ENCODE peak calls at places on chromosomes 4 and X, in six cellular contexts. H is NCI-H1694 treated with DMSO at 0.1 percent for 48 hours, A is HS-5, N is LHCN-M2, R is colonic mucosa, S is endodermal cell. K is an unnamed sample.

GRCh38 chr4:117893207-117893606 is 141.1 kb upstream of the NDST3 start:
- DNase-seq in R (no peak), N (no peak), S (no peak), H (no peak), A (no peak), K (peak; percentile 80)

GRCh38 chr4:13597604-13598003 is 29.9 kb downstream of the BOD1L1 start:
- DNase-seq in N (peak; percentile 27), H (no peak), A (no peak), R (no peak), S (no peak), K (no peak)

GRCh38 chr4:9970399-9971011 is 50.8 kb downstream of the SLC2A9 start:
- DNase-seq in A (no peak), S (no peak), R (no peak), N (no peak), H (no peak), K (no peak)

GRCh38 chr4:68359508-68359907 is 9.6 kb upstream of the YTHDC1 start:
- DNase-seq in H (no peak), R (no peak), N (no peak), A (no peak), S (no peak), K (no peak)

GRCh38 chr4:87819281-87819919 is 13.4 kb upstream of the MEPE start:
- DNase-seq in H (no peak), R (no peak), N (peak; percentile 72), A (peak; percentile 43), S (peak; percentile 73), K (no peak)

GRCh38 chr4:83107636-83108035 is 6.9 kb downstream of the PLAC8 start:
- DNase-seq in S (no peak), H (no peak), N (no peak), R (no peak), A (no peak), K (no peak)

GRCh38 chr4:62302710-62303109 is 1102.6 kb downstream of the ADGRL3 start:
- DNase-seq in S (peak; percentile 71), A (no peak), R (no peak), H (no peak), N (no peak), K (no peak)

GRCh38 chr4:140691369-140691768 is 64.8 kb downstream of the TBC1D9 start:
- DNase-seq in S (no peak), H (no peak), R (no peak), A (no peak), N (peak; percentile 38), K (no peak)

GRCh38 chr4:1693131-1693896 is 9.2 kb upstream of the FAM53A start:
- DNase-seq in A (no peak), S (peak; percentile 90), N (peak; percentile 71), H (peak; percentile 54), R (peak; percentile 62), K (no peak)

GRCh38 chr4:153084939-153085630 is 119.2 kb upstream of the TRIM2 start:
- DNase-seq in R (peak; percentile 83), S (peak; percentile 96), H (peak; percentile 44), A (peak; percentile 39), N (peak; percentile 49), K (peak; percentile 74)

GRCh38 chr4:123037809-123038208 is 115.4 kb upstream of the NUDT6 start:
- DNase-seq in A (no peak), N (peak; percentile 78), S (no peak), R (no peak), H (no peak), K (no peak)

GRCh38 chr4:52983563-52984303 is 121.6 kb downstream of the RASL11B start:
- DNase-seq in A (peak; percentile 38), H (peak; percentile 76), N (peak; percentile 57), R (peak; percentile 35), S (no peak), K (peak; percentile 57)

GRCh38 chrX:131830400-131831184 is 192.5 kb upstream of the STK26 start:
- DNase-seq in N (peak; percentile 56), R (peak; percentile 83), A (peak; percentile 49), S (peak; percentile 93), H (peak; percentile 86), K (peak; percentile 87)

GRCh38 chrX:1249101-1249887 is 19.3 kb upstream of the CSF2RA start:
- DNase-seq in N (peak; percentile 32), R (peak; percentile 36), A (no peak), S (peak; percentile 88), H (no peak), K (no peak)

GRCh38 chr4:22515145-22515887 is 550 bp downstream of the ADGRA3 start:
- DNase-seq in A (no peak), R (peak; percentile 78), S (peak; percentile 88), N (peak; percentile 77), H (peak; percentile 7), K (peak; percentile 48)

GRCh38 chr4:7590205-7590604 is 155.5 kb upstream of the PSAPL1 start:
- DNase-seq in A (no peak), N (no peak), H (no peak), R (no peak), S (no peak), K (no peak)

GRCh38 chr4:121252224-121252806 is 88.2 kb upstream of the TNIP3 start:
- DNase-seq in H (peak; percentile 6), S (peak; percentile 90), A (peak; percentile 18), R (peak; percentile 71), N (peak; percentile 63), K (peak; percentile 86)

GRCh38 chr4:152181150-152181549 is 354.7 kb downstream of the FBXW7 start:
- DNase-seq in A (no peak), H (no peak), N (no peak), S (no peak), R (no peak), K (no peak)

GRCh38 chr4:25863347-25863784 is 578 bp upstream of the SEL1L3 start:
- DNase-seq in R (peak; percentile 93), S (peak; percentile 84), A (no peak), H (no peak), N (no peak), K (no peak)

GRCh38 chrX:71366674-71367256 is 608 bp downstream of the TAF1 start:
- DNase-seq in N (peak; percentile 7), S (no peak), A (no peak), R (peak; percentile 36), H (no peak), K (no peak)

GRCh38 chr4:1736820-1737219 is 15.5 kb downstream of the TACC3 start:
- DNase-seq in R (no peak), H (no peak), S (no peak), A (no peak), N (no peak), K (no peak)

GRCh38 chrX:29215251-29215650 is 628.0 kb downstream of the IL1RAPL1 start:
- DNase-seq in R (no peak), S (no peak), H (no peak), N (no peak), A (no peak), K (no peak)

GRCh38 chr4:113899260-113900177 is 79.9 kb downstream of the ARSJ start:
- DNase-seq in N (no peak), R (no peak), A (no peak), H (no peak), S (no peak), K (no peak)

GRCh38 chr4:158710814-158711213 is 12.4 kb downstream of the PPID start:
- DNase-seq in S (no peak), R (no peak), H (no peak), N (peak; percentile 18), A (no peak), K (no peak)

GRCh38 chr4:173584506-173584905 is 54.5 kb upstream of the HAND2 start:
- DNase-seq in H (no peak), R (no peak), S (no peak), N (no peak), A (no peak), K (no peak)

GRCh38 chr4:87038837-87039715 is 104.3 kb downstream of the AFF1 start:
- DNase-seq in R (no peak), A (peak; percentile 66), S (peak; percentile 86), N (peak; percentile 99), H (no peak), K (peak; percentile 88)

GRCh38 chr4:109206610-109207009 is 95.8 kb downstream of the COL25A1 start:
- DNase-seq in S (peak; percentile 48), H (no peak), A (no peak), R (no peak), N (peak; percentile 17), K (peak; percentile 54)

GRCh38 chr4:155529197-155529596 is 137.5 kb upstream of the GUCY1A1 start:
- DNase-seq in N (no peak), A (no peak), S (peak; percentile 64), R (no peak), H (no peak), K (no peak)

GRCh38 chrX:55907968-55908607 is 190.5 kb downstream of the RRAGB start:
- DNase-seq in A (no peak), R (peak; percentile 75), H (no peak), N (peak; percentile 59), S (peak; percentile 88), K (peak; percentile 25)

GRCh38 chrX:21838937-21839333 is 482 bp upstream of the MBTPS2 start:
- DNase-seq in S (no peak), A (no peak), H (no peak), R (no peak), N (peak; percentile 24), K (peak; percentile 45)

GRCh38 chr4:25925486-25926201 is 11.6 kb downstream of the SMIM20 start:
- DNase-seq in N (peak; percentile 60), A (no peak), R (peak; percentile 47), H (no peak), S (peak; percentile 83), K (no peak)

GRCh38 chr4:74237425-74237966 is 70.8 kb upstream of the EPGN start:
- DNase-seq in N (no peak), R (no peak), A (no peak), S (no peak), H (no peak), K (no peak)

GRCh38 chrX:113384628-113385027 is 544.0 kb upstream of the AMOT start:
- DNase-seq in N (peak; percentile 22), S (no peak), H (no peak), R (no peak), A (peak; percentile 63), K (peak; percentile 13)

GRCh38 chr4:118400362-118400761 is 47.6 kb upstream of the PRSS12 start:
- DNase-seq in H (no peak), N (peak; percentile 44), A (no peak), S (no peak), R (no peak), K (no peak)

GRCh38 chr4:82005153-82005552 is 368.6 kb downstream of the HNRNPD start:
- DNase-seq in A (no peak), S (no peak), H (no peak), R (no peak), N (no peak), K (no peak)

GRCh38 chr4:145452447-145453162 is 29.0 kb upstream of the SMAD1 start:
- DNase-seq in H (no peak), R (no peak), N (no peak), A (no peak), S (no peak), K (no peak)

GRCh38 chr4:140926672-140927071 is 170.5 kb upstream of the TBC1D9 start:
- DNase-seq in S (no peak), R (no peak), H (no peak), N (no peak), A (no peak), K (no peak)

GRCh38 chrX:118519411-118520205 is 24.0 kb downstream of the DOCK11 start:
- DNase-seq in S (no peak), R (no peak), A (no peak), H (no peak), N (no peak), K (no peak)

GRCh38 chr4:149980941-149981340 is 97.3 kb upstream of the DCLK2 start:
- DNase-seq in A (no peak), N (peak; percentile 52), H (peak; percentile 5), R (peak; percentile 71), S (peak; percentile 78), K (peak; percentile 77)